ENCODE peak calls at places on chromosomes 13 and 19, in eight cellular contexts. One of them, this sample, is unnamed.

GRCh38 chr19:10334340-10335148 is 1.2 kb upstream of the RAVER1 start:
- DNase-seq in mucosa of descending colon: peak
- DNase-seq in AG09309: peak
- DNase-seq in cardiac muscle cell: peak
- DNase-seq in fibroblast of the aortic adventitia: peak
- DNase-seq in skeletal muscle cell: peak
- DNase-seq in brain microvascular endothelial cell: peak
- DNase-seq in OCI-LY7: peak
- DNase-seq in this sample: peak

GRCh38 chr19:54439174-54439851 is 9.7 kb upstream of the LENG8 start:
- DNase-seq in mucosa of descending colon: peak
- DNase-seq in AG09309: no peak
- DNase-seq in cardiac muscle cell: peak
- DNase-seq in fibroblast of the aortic adventitia: no peak
- DNase-seq in skeletal muscle cell: no peak
- DNase-seq in brain microvascular endothelial cell: peak
- DNase-seq in OCI-LY7: peak
- DNase-seq in this sample: no peak

GRCh38 chr19:42052241-42052863 is 17.7 kb downstream of the GRIK5 start:
- DNase-seq in mucosa of descending colon: no peak
- DNase-seq in AG09309: no peak
- DNase-seq in cardiac muscle cell: no peak
- DNase-seq in fibroblast of the aortic adventitia: no peak
- DNase-seq in skeletal muscle cell: no peak
- DNase-seq in brain microvascular endothelial cell: no peak
- DNase-seq in OCI-LY7: no peak
- DNase-seq in this sample: no peak

GRCh38 chr19:47600246-47601179 is 8.4 kb upstream of the BICRA start:
- DNase-seq in mucosa of descending colon: peak
- DNase-seq in AG09309: peak
- DNase-seq in cardiac muscle cell: peak
- DNase-seq in fibroblast of the aortic adventitia: peak
- DNase-seq in skeletal muscle cell: peak
- DNase-seq in brain microvascular endothelial cell: peak
- DNase-seq in OCI-LY7: peak
- DNase-seq in this sample: peak

GRCh38 chr19:34345934-34346333 is 19.1 kb upstream of the GPI start:
- DNase-seq in mucosa of descending colon: peak
- DNase-seq in AG09309: no peak
- DNase-seq in cardiac muscle cell: peak
- DNase-seq in fibroblast of the aortic adventitia: peak
- DNase-seq in skeletal muscle cell: no peak
- DNase-seq in brain microvascular endothelial cell: peak
- DNase-seq in OCI-LY7: peak
- DNase-seq in this sample: peak

GRCh38 chr19:15464394-15465385 is at the start of gene RASAL3:
- DNase-seq in mucosa of descending colon: peak
- DNase-seq in AG09309: no peak
- DNase-seq in cardiac muscle cell: no peak
- DNase-seq in fibroblast of the aortic adventitia: peak
- DNase-seq in skeletal muscle cell: no peak
- DNase-seq in brain microvascular endothelial cell: no peak
- DNase-seq in OCI-LY7: peak
- DNase-seq in this sample: peak

GRCh38 chr13:108154421-108154858 is 60.9 kb downstream of the LIG4 start:
- DNase-seq in mucosa of descending colon: peak
- DNase-seq in AG09309: no peak
- DNase-seq in cardiac muscle cell: peak
- DNase-seq in fibroblast of the aortic adventitia: no peak
- DNase-seq in skeletal muscle cell: no peak
- DNase-seq in brain microvascular endothelial cell: no peak
- DNase-seq in OCI-LY7: no peak
- DNase-seq in this sample: no peak

GRCh38 chr19:506404-507285 is 652 bp upstream of the TPGS1 start:
- DNase-seq in mucosa of descending colon: peak
- DNase-seq in AG09309: peak
- DNase-seq in cardiac muscle cell: peak
- DNase-seq in fibroblast of the aortic adventitia: peak
- DNase-seq in skeletal muscle cell: peak
- DNase-seq in brain microvascular endothelial cell: peak
- DNase-seq in OCI-LY7: peak
- DNase-seq in this sample: peak

GRCh38 chr19:5058456-5059190 is 89.7 kb downstream of the KDM4B start:
- DNase-seq in mucosa of descending colon: no peak
- DNase-seq in AG09309: no peak
- DNase-seq in cardiac muscle cell: no peak
- DNase-seq in fibroblast of the aortic adventitia: peak
- DNase-seq in skeletal muscle cell: no peak
- DNase-seq in brain microvascular endothelial cell: no peak
- DNase-seq in OCI-LY7: no peak
- DNase-seq in this sample: no peak

GRCh38 chr19:15428956-15429824 is 10.4 kb upstream of the AKAP8L start:
- DNase-seq in mucosa of descending colon: no peak
- DNase-seq in AG09309: no peak
- DNase-seq in cardiac muscle cell: no peak
- DNase-seq in fibroblast of the aortic adventitia: no peak
- DNase-seq in skeletal muscle cell: no peak
- DNase-seq in brain microvascular endothelial cell: no peak
- DNase-seq in OCI-LY7: no peak
- DNase-seq in this sample: no peak

GRCh38 chr19:3361384-3362216 is 4.8 kb upstream of the NFIC start:
- DNase-seq in mucosa of descending colon: no peak
- DNase-seq in AG09309: no peak
- DNase-seq in cardiac muscle cell: no peak
- DNase-seq in fibroblast of the aortic adventitia: no peak
- DNase-seq in skeletal muscle cell: no peak
- DNase-seq in brain microvascular endothelial cell: no peak
- DNase-seq in OCI-LY7: no peak
- DNase-seq in this sample: no peak

GRCh38 chr13:77034883-77035282 is 7.9 kb upstream of the FBXL3 start:
- DNase-seq in mucosa of descending colon: no peak
- DNase-seq in AG09309: peak
- DNase-seq in cardiac muscle cell: no peak
- DNase-seq in fibroblast of the aortic adventitia: peak
- DNase-seq in skeletal muscle cell: peak
- DNase-seq in brain microvascular endothelial cell: peak
- DNase-seq in OCI-LY7: no peak
- DNase-seq in this sample: no peak

GRCh38 chr19:42121036-42121621 is 11.1 kb downstream of the POU2F2 start:
- DNase-seq in mucosa of descending colon: no peak
- DNase-seq in AG09309: no peak
- DNase-seq in cardiac muscle cell: no peak
- DNase-seq in fibroblast of the aortic adventitia: no peak
- DNase-seq in skeletal muscle cell: no peak
- DNase-seq in brain microvascular endothelial cell: no peak
- DNase-seq in OCI-LY7: no peak
- DNase-seq in this sample: no peak

GRCh38 chr19:31347356-31347755 is 1.9 kb downstream of the TSHZ3 start:
- DNase-seq in mucosa of descending colon: no peak
- DNase-seq in AG09309: no peak
- DNase-seq in cardiac muscle cell: no peak
- DNase-seq in fibroblast of the aortic adventitia: peak
- DNase-seq in skeletal muscle cell: no peak
- DNase-seq in brain microvascular endothelial cell: no peak
- DNase-seq in OCI-LY7: no peak
- DNase-seq in this sample: no peak

GRCh38 chr13:51425410-51426042 is 27.3 kb downstream of the INTS6 start:
- DNase-seq in mucosa of descending colon: no peak
- DNase-seq in AG09309: peak
- DNase-seq in cardiac muscle cell: no peak
- DNase-seq in fibroblast of the aortic adventitia: peak
- DNase-seq in skeletal muscle cell: peak
- DNase-seq in brain microvascular endothelial cell: no peak
- DNase-seq in OCI-LY7: no peak
- DNase-seq in this sample: no peak

GRCh38 chr13:26839682-26840081 is 79.1 kb upstream of the GPR12 start:
- DNase-seq in mucosa of descending colon: no peak
- DNase-seq in AG09309: no peak
- DNase-seq in cardiac muscle cell: no peak
- DNase-seq in fibroblast of the aortic adventitia: no peak
- DNase-seq in skeletal muscle cell: no peak
- DNase-seq in brain microvascular endothelial cell: no peak
- DNase-seq in OCI-LY7: no peak
- DNase-seq in this sample: no peak

GRCh38 chr19:33203529-33203928 is 9.4 kb downstream of the LRP3 start:
- DNase-seq in mucosa of descending colon: no peak
- DNase-seq in AG09309: no peak
- DNase-seq in cardiac muscle cell: no peak
- DNase-seq in fibroblast of the aortic adventitia: no peak
- DNase-seq in skeletal muscle cell: no peak
- DNase-seq in brain microvascular endothelial cell: no peak
- DNase-seq in OCI-LY7: no peak
- DNase-seq in this sample: no peak

GRCh38 chr19:2537544-2537943 is 61.6 kb downstream of the GADD45B start:
- DNase-seq in mucosa of descending colon: no peak
- DNase-seq in AG09309: no peak
- DNase-seq in cardiac muscle cell: no peak
- DNase-seq in fibroblast of the aortic adventitia: no peak
- DNase-seq in skeletal muscle cell: no peak
- DNase-seq in brain microvascular endothelial cell: no peak
- DNase-seq in OCI-LY7: no peak
- DNase-seq in this sample: no peak

GRCh38 chr13:74765955-74766354 is 631.8 kb upstream of the KLF12 start:
- DNase-seq in mucosa of descending colon: no peak
- DNase-seq in AG09309: no peak
- DNase-seq in cardiac muscle cell: no peak
- DNase-seq in fibroblast of the aortic adventitia: no peak
- DNase-seq in skeletal muscle cell: no peak
- DNase-seq in brain microvascular endothelial cell: no peak
- DNase-seq in OCI-LY7: no peak
- DNase-seq in this sample: no peak
- H3K4me3 ChIP-seq in mucosa of descending colon: no peak
- H3K4me3 ChIP-seq in AG09309: no peak
- H3K4me3 ChIP-seq in cardiac muscle cell: no peak
- H3K4me3 ChIP-seq in fibroblast of the aortic adventitia: no peak
- H3K4me3 ChIP-seq in skeletal muscle cell: no peak
- H3K4me3 ChIP-seq in brain microvascular endothelial cell: no peak
- H3K4me3 ChIP-seq in OCI-LY7: no peak
- H3K4me3 ChIP-seq in this sample: no peak

GRCh38 chr19:45074744-45075143 is 1.5 kb downstream of the ZNF296 start:
- DNase-seq in mucosa of descending colon: no peak
- DNase-seq in AG09309: no peak
- DNase-seq in cardiac muscle cell: no peak
- DNase-seq in fibroblast of the aortic adventitia: no peak
- DNase-seq in skeletal muscle cell: no peak
- DNase-seq in brain microvascular endothelial cell: no peak
- DNase-seq in OCI-LY7: no peak
- DNase-seq in this sample: no peak
- H3K4me3 ChIP-seq in mucosa of descending colon: no peak
- H3K4me3 ChIP-seq in AG09309: no peak
- H3K4me3 ChIP-seq in cardiac muscle cell: no peak
- H3K4me3 ChIP-seq in fibroblast of the aortic adventitia: no peak
- H3K4me3 ChIP-seq in skeletal muscle cell: no peak
- H3K4me3 ChIP-seq in brain microvascular endothelial cell: no peak
- H3K4me3 ChIP-seq in OCI-LY7: peak
- H3K4me3 ChIP-seq in this sample: no peak

GRCh38 chr13:80214521-80214941 is 126.4 kb downstream of the SPRY2 start:
- DNase-seq in mucosa of descending colon: no peak
- DNase-seq in AG09309: no peak
- DNase-seq in cardiac muscle cell: no peak
- DNase-seq in fibroblast of the aortic adventitia: no peak
- DNase-seq in skeletal muscle cell: no peak
- DNase-seq in brain microvascular endothelial cell: no peak
- DNase-seq in OCI-LY7: no peak
- DNase-seq in this sample: no peak
- H3K4me3 ChIP-seq in mucosa of descending colon: no peak
- H3K4me3 ChIP-seq in AG09309: no peak
- H3K4me3 ChIP-seq in cardiac muscle cell: no peak
- H3K4me3 ChIP-seq in fibroblast of the aortic adventitia: no peak
- H3K4me3 ChIP-seq in skeletal muscle cell: no peak
- H3K4me3 ChIP-seq in brain microvascular endothelial cell: no peak
- H3K4me3 ChIP-seq in OCI-LY7: no peak
- H3K4me3 ChIP-seq in this sample: no peak

DNA sequence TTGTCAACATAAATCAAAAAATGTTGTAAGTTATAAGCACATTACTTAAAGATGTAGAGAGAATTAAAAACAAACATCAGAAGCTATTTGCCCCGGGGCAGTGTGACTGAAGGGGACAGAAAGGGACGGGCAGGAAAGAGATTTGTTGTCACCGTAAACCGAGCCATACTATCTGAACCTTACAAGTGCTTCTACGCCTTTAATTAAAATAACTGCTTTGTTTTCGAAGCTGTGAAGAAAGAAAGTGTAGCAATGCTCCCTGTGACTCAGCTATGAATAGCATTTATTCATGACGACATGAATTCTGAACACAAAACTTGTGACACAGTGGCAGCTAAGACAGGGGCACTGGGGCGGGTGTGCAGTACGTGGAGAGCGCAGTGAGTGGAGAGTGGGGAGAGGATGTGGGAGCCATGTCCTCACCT is 30.0 kb downstream of the ZNF787 start:
- DNase-seq in mucosa of descending colon: peak
- DNase-seq in AG09309: no peak
- DNase-seq in cardiac muscle cell: no peak
- DNase-seq in fibroblast of the aortic adventitia: peak
- DNase-seq in skeletal muscle cell: no peak
- DNase-seq in brain microvascular endothelial cell: peak
- DNase-seq in OCI-LY7: no peak
- DNase-seq in this sample: no peak
- H3K4me3 ChIP-seq in mucosa of descending colon: no peak
- H3K4me3 ChIP-seq in AG09309: no peak
- H3K4me3 ChIP-seq in cardiac muscle cell: no peak
- H3K4me3 ChIP-seq in fibroblast of the aortic adventitia: no peak
- H3K4me3 ChIP-seq in skeletal muscle cell: no peak
- H3K4me3 ChIP-seq in brain microvascular endothelial cell: no peak
- H3K4me3 ChIP-seq in OCI-LY7: no peak
- H3K4me3 ChIP-seq in this sample: no peak

DNA sequence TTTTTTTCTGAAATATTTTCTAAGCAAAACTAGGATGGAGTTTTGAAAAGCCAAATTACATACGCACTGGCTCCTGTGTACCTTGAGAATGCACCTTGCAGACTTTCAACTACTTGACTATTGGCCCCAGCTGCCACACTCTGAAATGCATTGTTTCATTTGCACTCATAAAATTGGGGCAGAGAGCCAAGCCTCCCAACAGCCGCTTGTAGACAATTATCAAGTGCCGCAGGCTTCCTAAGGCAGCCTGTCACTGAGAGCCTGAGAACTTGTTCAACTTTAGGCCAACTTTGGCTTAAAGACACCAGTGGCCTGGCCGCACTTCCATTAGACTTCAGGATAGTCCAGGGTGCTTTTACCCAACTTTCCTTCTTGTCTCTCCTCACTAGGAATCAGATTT is 115.7 kb upstream of the STARD13 start:
- DNase-seq in mucosa of descending colon: peak
- DNase-seq in AG09309: no peak
- DNase-seq in cardiac muscle cell: no peak
- DNase-seq in fibroblast of the aortic adventitia: no peak
- DNase-seq in skeletal muscle cell: no peak
- DNase-seq in brain microvascular endothelial cell: no peak
- DNase-seq in OCI-LY7: no peak
- DNase-seq in this sample: no peak
- H3K4me3 ChIP-seq in mucosa of descending colon: no peak
- H3K4me3 ChIP-seq in AG09309: no peak
- H3K4me3 ChIP-seq in cardiac muscle cell: no peak
- H3K4me3 ChIP-seq in fibroblast of the aortic adventitia: no peak
- H3K4me3 ChIP-seq in skeletal muscle cell: no peak
- H3K4me3 ChIP-seq in brain microvascular endothelial cell: no peak
- H3K4me3 ChIP-seq in OCI-LY7: no peak
- H3K4me3 ChIP-seq in this sample: no peak

GRCh38 chr13:63190742-63191141 is 1775.1 kb upstream of the PCDH20 start:
- DNase-seq in mucosa of descending colon: no peak
- DNase-seq in AG09309: peak
- DNase-seq in cardiac muscle cell: no peak
- DNase-seq in fibroblast of the aortic adventitia: peak
- DNase-seq in skeletal muscle cell: no peak
- DNase-seq in brain microvascular endothelial cell: peak
- DNase-seq in OCI-LY7: no peak
- DNase-seq in this sample: no peak
- H3K4me3 ChIP-seq in mucosa of descending colon: no peak
- H3K4me3 ChIP-seq in AG09309: no peak
- H3K4me3 ChIP-seq in cardiac muscle cell: no peak
- H3K4me3 ChIP-seq in fibroblast of the aortic adventitia: no peak
- H3K4me3 ChIP-seq in skeletal muscle cell: no peak
- H3K4me3 ChIP-seq in brain microvascular endothelial cell: no peak
- H3K4me3 ChIP-seq in OCI-LY7: no peak
- H3K4me3 ChIP-seq in this sample: no peak